ENCODE peak calls at places on chromosomes 12 and 14, in six cellular contexts. One of them, this sample, is unnamed.
A peak's percentile ranks its signal among the peaks of the same experiment; 100 is the strongest.

GRCh38 chr12:1804545-1805332 is 15.6 kb upstream of the LRTM2 start:
- DNase-seq in astrocyte of the spinal cord: peak; percentile 85
- DNase-seq in lower lobe of right lung: peak; percentile 92
- DNase-seq in endodermal cell: peak; percentile 98
- DNase-seq in bronchial epithelial cell: peak; percentile 79
- DNase-seq in HFFc6: peak; percentile 83
- DNase-seq in this sample: peak; percentile 89

GRCh38 chr12:130714091-130714590 is 2.0 kb downstream of the RIMBP2 start:
- DNase-seq in astrocyte of the spinal cord: no peak
- DNase-seq in lower lobe of right lung: no peak
- DNase-seq in endodermal cell: peak; percentile 71
- DNase-seq in bronchial epithelial cell: no peak
- DNase-seq in HFFc6: no peak
- DNase-seq in this sample: no peak

GRCh38 chr12:113222730-113223531 is 1.7 kb downstream of the TPCN1 start:
- DNase-seq in astrocyte of the spinal cord: peak; percentile 91
- DNase-seq in lower lobe of right lung: no peak
- DNase-seq in endodermal cell: peak; percentile 73
- DNase-seq in bronchial epithelial cell: peak; percentile 78
- DNase-seq in HFFc6: peak; percentile 81
- DNase-seq in this sample: no peak

GRCh38 chr12:48532601-48533000 is 7.2 kb downstream of the OR8S1 start:
- DNase-seq in astrocyte of the spinal cord: no peak
- DNase-seq in lower lobe of right lung: no peak
- DNase-seq in endodermal cell: no peak
- DNase-seq in bronchial epithelial cell: no peak
- DNase-seq in HFFc6: no peak
- DNase-seq in this sample: no peak

GRCh38 chr14:36975834-36976233 is 196.6 kb downstream of the SLC25A21 start:
- DNase-seq in astrocyte of the spinal cord: no peak
- DNase-seq in lower lobe of right lung: no peak
- DNase-seq in endodermal cell: no peak
- DNase-seq in bronchial epithelial cell: peak; percentile 57
- DNase-seq in HFFc6: no peak
- DNase-seq in this sample: no peak

GRCh38 chr12:109480356-109480755 is 2.9 kb downstream of the UBE3B start:
- DNase-seq in astrocyte of the spinal cord: no peak
- DNase-seq in lower lobe of right lung: no peak
- DNase-seq in endodermal cell: no peak
- DNase-seq in bronchial epithelial cell: no peak
- DNase-seq in HFFc6: no peak
- DNase-seq in this sample: no peak

GRCh38 chr12:4293299-4293941 is 19.9 kb downstream of the CCND2 start:
- DNase-seq in astrocyte of the spinal cord: no peak
- DNase-seq in lower lobe of right lung: no peak
- DNase-seq in endodermal cell: no peak
- DNase-seq in bronchial epithelial cell: no peak
- DNase-seq in HFFc6: no peak
- DNase-seq in this sample: no peak

GRCh38 chr14:32473476-32473875 is 144.4 kb downstream of the AKAP6 start:
- DNase-seq in astrocyte of the spinal cord: peak; percentile 87
- DNase-seq in lower lobe of right lung: no peak
- DNase-seq in endodermal cell: peak; percentile 58
- DNase-seq in bronchial epithelial cell: peak; percentile 99
- DNase-seq in HFFc6: peak; percentile 60
- DNase-seq in this sample: no peak

GRCh38 chr12:43206396-43206795 is 345.6 kb downstream of the ADAMTS20 start:
- DNase-seq in astrocyte of the spinal cord: peak; percentile 49
- DNase-seq in lower lobe of right lung: no peak
- DNase-seq in endodermal cell: no peak
- DNase-seq in bronchial epithelial cell: peak; percentile 84
- DNase-seq in HFFc6: no peak
- DNase-seq in this sample: no peak

GRCh38 chr12:122326597-122326996 is 60.3 kb upstream of the VPS33A start:
- DNase-seq in astrocyte of the spinal cord: no peak
- DNase-seq in lower lobe of right lung: no peak
- DNase-seq in endodermal cell: no peak
- DNase-seq in bronchial epithelial cell: no peak
- DNase-seq in HFFc6: no peak
- DNase-seq in this sample: no peak

GRCh38 chr14:70884595-70885342 is 22.5 kb upstream of the PCNX1 start:
- DNase-seq in astrocyte of the spinal cord: no peak
- DNase-seq in lower lobe of right lung: no peak
- DNase-seq in endodermal cell: no peak
- DNase-seq in bronchial epithelial cell: peak; percentile 44
- DNase-seq in HFFc6: no peak
- DNase-seq in this sample: no peak

GRCh38 chr12:58496411-58496810 is 423.9 kb downstream of the LRIG3 start:
- DNase-seq in astrocyte of the spinal cord: peak; percentile 32
- DNase-seq in lower lobe of right lung: no peak
- DNase-seq in endodermal cell: no peak
- DNase-seq in bronchial epithelial cell: peak; percentile 54
- DNase-seq in HFFc6: peak; percentile 25
- DNase-seq in this sample: no peak

GRCh38 chr12:90621927-90622326 is 333.0 kb downstream of the CCER1 start:
- DNase-seq in astrocyte of the spinal cord: peak; percentile 41
- DNase-seq in lower lobe of right lung: no peak
- DNase-seq in endodermal cell: no peak
- DNase-seq in bronchial epithelial cell: peak; percentile 79
- DNase-seq in HFFc6: no peak
- DNase-seq in this sample: no peak

GRCh38 chr12:52754135-52754534 is 23.0 kb downstream of the KRT76 start:
- DNase-seq in astrocyte of the spinal cord: no peak
- DNase-seq in lower lobe of right lung: no peak
- DNase-seq in endodermal cell: no peak
- DNase-seq in bronchial epithelial cell: no peak
- DNase-seq in HFFc6: no peak
- DNase-seq in this sample: no peak

GRCh38 chr12:52753283-52753682 is 23.9 kb downstream of the KRT76 start:
- DNase-seq in astrocyte of the spinal cord: no peak
- DNase-seq in lower lobe of right lung: no peak
- DNase-seq in endodermal cell: no peak
- DNase-seq in bronchial epithelial cell: no peak
- DNase-seq in HFFc6: no peak
- DNase-seq in this sample: no peak

GRCh38 chr12:52757449-52758176 is 19.5 kb downstream of the KRT76 start:
- DNase-seq in astrocyte of the spinal cord: no peak
- DNase-seq in lower lobe of right lung: no peak
- DNase-seq in endodermal cell: no peak
- DNase-seq in bronchial epithelial cell: no peak
- DNase-seq in HFFc6: no peak
- DNase-seq in this sample: no peak

GRCh38 chr12:52756281-52756960 is 20.7 kb downstream of the KRT76 start:
- DNase-seq in astrocyte of the spinal cord: no peak
- DNase-seq in lower lobe of right lung: no peak
- DNase-seq in endodermal cell: no peak
- DNase-seq in bronchial epithelial cell: no peak
- DNase-seq in HFFc6: no peak
- DNase-seq in this sample: no peak

GRCh38 chr12:52755533-52755932 is 21.6 kb downstream of the KRT76 start:
- DNase-seq in astrocyte of the spinal cord: no peak
- DNase-seq in lower lobe of right lung: no peak
- DNase-seq in endodermal cell: no peak
- DNase-seq in bronchial epithelial cell: no peak
- DNase-seq in HFFc6: no peak
- DNase-seq in this sample: no peak
- TF ChIP-seq CTCF in astrocyte of the spinal cord: no peak
- TF ChIP-seq CTCF in lower lobe of right lung: no peak
- TF ChIP-seq CTCF in endodermal cell: no peak
- TF ChIP-seq CTCF in bronchial epithelial cell: no peak
- TF ChIP-seq CTCF in HFFc6: no peak
- TF ChIP-seq CTCF in this sample: no peak

GRCh38 chr14:94127330-94127729 is 2.1 kb downstream of the IFI27L2 start:
- DNase-seq in astrocyte of the spinal cord: no peak
- DNase-seq in lower lobe of right lung: no peak
- DNase-seq in endodermal cell: peak; percentile 30
- DNase-seq in bronchial epithelial cell: no peak
- DNase-seq in HFFc6: no peak
- DNase-seq in this sample: no peak

GRCh38 chr14:94128216-94128839 is 1.1 kb downstream of the IFI27L2 start:
- DNase-seq in astrocyte of the spinal cord: no peak
- DNase-seq in lower lobe of right lung: no peak
- DNase-seq in endodermal cell: peak; percentile 20
- DNase-seq in bronchial epithelial cell: no peak
- DNase-seq in HFFc6: no peak
- DNase-seq in this sample: no peak

GRCh38 chr14:94126800-94127199 is 2.6 kb downstream of the IFI27L2 start:
- DNase-seq in astrocyte of the spinal cord: no peak
- DNase-seq in lower lobe of right lung: no peak
- DNase-seq in endodermal cell: no peak
- DNase-seq in bronchial epithelial cell: no peak
- DNase-seq in HFFc6: no peak
- DNase-seq in this sample: no peak

GRCh38 chr14:94129758-94130414 is 482 bp upstream of the IFI27L2 start:
- DNase-seq in astrocyte of the spinal cord: peak; percentile 42
- DNase-seq in lower lobe of right lung: no peak
- DNase-seq in endodermal cell: peak; percentile 73
- DNase-seq in bronchial epithelial cell: peak; percentile 80
- DNase-seq in HFFc6: no peak
- DNase-seq in this sample: no peak

DNA sequence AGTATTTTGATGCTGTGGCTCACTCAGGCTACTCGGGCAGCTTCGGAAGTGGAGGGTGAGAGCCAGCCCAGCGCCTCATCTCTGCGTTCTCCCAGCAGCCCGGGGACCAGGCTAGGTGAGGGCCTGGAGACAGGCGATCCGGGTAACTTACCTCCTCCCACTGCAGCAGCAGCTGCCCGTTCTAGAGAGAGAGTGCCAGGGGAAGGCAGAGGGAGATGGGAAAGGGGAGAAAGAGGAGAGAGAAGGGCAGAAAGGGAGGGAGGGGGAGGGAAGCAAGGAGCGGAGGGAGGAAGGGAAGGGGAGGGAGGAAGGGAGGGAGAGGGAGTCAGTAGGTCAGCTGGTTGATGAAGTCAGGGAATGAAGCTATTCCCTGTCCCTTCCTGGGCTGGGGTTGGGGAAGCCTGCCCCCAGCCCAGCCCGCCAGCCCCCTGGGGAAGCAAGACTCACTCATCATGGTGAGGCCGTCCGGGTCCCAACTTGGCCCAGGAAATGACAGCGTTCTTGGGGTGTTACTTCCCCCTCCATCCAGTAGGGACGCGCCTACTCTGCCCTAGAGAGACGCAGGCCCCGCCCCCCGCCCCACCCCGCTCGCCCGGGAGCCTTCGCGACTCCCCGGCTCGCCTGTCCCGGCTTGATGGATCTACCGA is at the start of gene IFI27L2:
- DNase-seq in astrocyte of the spinal cord: peak; percentile 84
- DNase-seq in lower lobe of right lung: peak; percentile 77
- DNase-seq in endodermal cell: peak; percentile 96
- DNase-seq in bronchial epithelial cell: peak; percentile 75
- DNase-seq in HFFc6: peak; percentile 78
- DNase-seq in this sample: peak; percentile 74
- TF ChIP-seq CTCF in astrocyte of the spinal cord: peak; percentile 39
- TF ChIP-seq CTCF in lower lobe of right lung: peak; percentile 46
- TF ChIP-seq CTCF in endodermal cell: peak; percentile 65
- TF ChIP-seq CTCF in bronchial epithelial cell: peak; percentile 35
- TF ChIP-seq CTCF in HFFc6: peak; percentile 70
- TF ChIP-seq CTCF in this sample: peak; percentile 18

GRCh38 chr14:92884410-92884809 is 38.5 kb upstream of the CHGA start:
- DNase-seq in astrocyte of the spinal cord: no peak
- DNase-seq in lower lobe of right lung: no peak
- DNase-seq in endodermal cell: no peak
- DNase-seq in bronchial epithelial cell: no peak
- DNase-seq in HFFc6: no peak
- DNase-seq in this sample: no peak

GRCh38 chr14:92886337-92886736 is 36.6 kb upstream of the CHGA start:
- DNase-seq in astrocyte of the spinal cord: no peak
- DNase-seq in lower lobe of right lung: no peak
- DNase-seq in endodermal cell: no peak
- DNase-seq in bronchial epithelial cell: no peak
- DNase-seq in HFFc6: no peak
- DNase-seq in this sample: no peak

GRCh38 chr14:92885279-92886061 is 37.5 kb upstream of the CHGA start:
- DNase-seq in astrocyte of the spinal cord: no peak
- DNase-seq in lower lobe of right lung: no peak
- DNase-seq in endodermal cell: no peak
- DNase-seq in bronchial epithelial cell: no peak
- DNase-seq in HFFc6: no peak
- DNase-seq in this sample: no peak

GRCh38 chr14:92888896-92889295 is 34.1 kb upstream of the CHGA start:
- DNase-seq in astrocyte of the spinal cord: no peak
- DNase-seq in lower lobe of right lung: no peak
- DNase-seq in endodermal cell: no peak
- DNase-seq in bronchial epithelial cell: no peak
- DNase-seq in HFFc6: no peak
- DNase-seq in this sample: no peak

DNA sequence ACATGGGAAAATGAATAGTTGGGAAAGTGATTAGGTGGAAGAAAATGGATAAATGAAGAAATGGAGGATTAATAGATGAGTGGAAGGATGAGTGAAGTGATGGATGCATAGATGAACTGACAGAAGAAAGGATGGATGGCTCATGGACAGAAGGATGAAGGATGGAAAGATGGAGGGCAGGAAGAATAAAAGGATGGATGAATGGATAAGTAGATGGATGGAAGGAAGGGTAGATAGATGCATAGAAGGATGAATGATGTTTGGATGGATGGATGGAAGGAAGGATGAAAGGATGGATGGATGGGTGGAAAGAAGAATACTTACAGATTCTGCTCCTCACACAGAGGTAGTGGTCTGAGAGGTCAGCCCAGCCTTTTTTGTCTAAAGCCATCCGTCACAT is 35.8 kb upstream of the CHGA start:
- DNase-seq in astrocyte of the spinal cord: no peak
- DNase-seq in lower lobe of right lung: no peak
- DNase-seq in endodermal cell: no peak
- DNase-seq in bronchial epithelial cell: no peak
- DNase-seq in HFFc6: no peak
- DNase-seq in this sample: no peak
- TF ChIP-seq CTCF in astrocyte of the spinal cord: no peak
- TF ChIP-seq CTCF in lower lobe of right lung: no peak
- TF ChIP-seq CTCF in endodermal cell: no peak
- TF ChIP-seq CTCF in bronchial epithelial cell: no peak
- TF ChIP-seq CTCF in HFFc6: no peak
- TF ChIP-seq CTCF in this sample: no peak

DNA sequence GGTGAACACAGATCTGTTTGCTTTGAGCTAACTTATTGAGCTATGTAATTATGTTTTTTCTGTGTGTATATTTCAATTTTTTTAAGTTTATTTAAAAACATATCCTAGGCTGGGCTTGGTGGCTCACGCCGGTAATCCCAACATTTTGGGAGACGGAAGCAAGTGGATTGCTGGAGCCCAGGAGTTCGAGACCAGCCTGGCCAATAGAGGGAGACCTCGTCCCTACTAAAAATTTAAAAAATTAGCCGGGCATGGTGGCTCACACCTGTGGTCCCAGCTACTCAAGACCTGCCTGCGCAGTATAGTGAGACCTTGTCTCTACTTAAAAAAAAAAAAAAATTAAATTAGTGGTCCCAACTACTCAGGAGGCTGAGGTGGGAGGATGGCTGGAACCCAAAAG is 16.2 kb upstream of the RNASE1 start:
- DNase-seq in astrocyte of the spinal cord: no peak
- DNase-seq in lower lobe of right lung: no peak
- DNase-seq in endodermal cell: peak; percentile 67
- DNase-seq in bronchial epithelial cell: no peak
- DNase-seq in HFFc6: no peak
- DNase-seq in this sample: no peak
- TF ChIP-seq CTCF in astrocyte of the spinal cord: no peak
- TF ChIP-seq CTCF in lower lobe of right lung: no peak
- TF ChIP-seq CTCF in endodermal cell: peak; percentile 65
- TF ChIP-seq CTCF in bronchial epithelial cell: no peak
- TF ChIP-seq CTCF in HFFc6: peak; percentile 23
- TF ChIP-seq CTCF in this sample: no peak

This sample was measured in CD14-positive monocyte.